ENCODE peak calls at places on chromosome 14, in seven cellular contexts. Z is SK-N-SH, Q is H1, I is K562, F is HCT116, G is HepG2, N is GM12878. B is an unnamed sample.

GRCh38 chr14:33781267-33781666 is 169.6 kb downstream of the EGLN3 start:
- DNase-seq in Z (no peak), Q (no peak), I (no peak), F (no peak), G (no peak), N (no peak), B (peak)

GRCh38 chr14:104734051-104734587 is 10.1 kb downstream of the ADSS1 start:
- DNase-seq in Z (no peak), Q (no peak), I (no peak), F (no peak), G (no peak), N (no peak), B (no peak)

GRCh38 chr14:69614592-69614991 is 3.2 kb downstream of the SUSD6 start:
- DNase-seq in Z (no peak), Q (no peak), I (no peak), F (no peak), G (no peak), N (peak), B (no peak)

GRCh38 chr14:31420013-31420318 is 384 bp downstream of the HEATR5A start:
- DNase-seq in Z (peak), Q (peak), I (peak), F (no peak), G (peak), N (no peak), B (peak)

GRCh38 chr14:22822619-22823551 is 6.8 kb upstream of the MRPL52 start:
- DNase-seq in Z (peak), Q (peak), I (peak), F (peak), G (peak), N (no peak), B (peak)

GRCh38 chr14:103679351-103679750 is 35.9 kb downstream of the XRCC3 start:
- DNase-seq in Z (peak), Q (peak), I (peak), F (peak), G (peak), N (peak), B (peak)

GRCh38 chr14:92927396-92928257 is 4.7 kb downstream of the CHGA start:
- DNase-seq in Z (no peak), Q (no peak), I (no peak), F (no peak), G (no peak), N (no peak), B (no peak)

GRCh38 chr14:55249423-55249822 is 21.8 kb upstream of the FBXO34 start:
- DNase-seq in Z (no peak), Q (no peak), I (no peak), F (no peak), G (no peak), N (no peak), B (no peak)

GRCh38 chr14:75514673-75515630 is 7.3 kb upstream of the BATF start:
- DNase-seq in Z (no peak), Q (peak), I (peak), F (no peak), G (no peak), N (peak), B (no peak)

GRCh38 chr14:55129086-55129427 is at the start of gene LGALS3:
- DNase-seq in Z (peak), Q (no peak), I (peak), F (no peak), G (no peak), N (no peak), B (peak)

GRCh38 chr14:32469388-32470160 is 140.5 kb downstream of the AKAP6 start:
- DNase-seq in Z (no peak), Q (no peak), I (peak), F (peak), G (peak), N (no peak), B (no peak)

GRCh38 chr14:26930576-26930975 is 332.7 kb upstream of the NOVA1 start:
- DNase-seq in Z (no peak), Q (no peak), I (no peak), F (no peak), G (no peak), N (no peak), B (peak)

GRCh38 chr14:71586131-71586893 is 345.9 kb upstream of the RGS6 start:
- DNase-seq in Z (peak), Q (no peak), I (no peak), F (no peak), G (no peak), N (no peak), B (no peak)

GRCh38 chr14:101294136-101294535 is 267.2 kb upstream of the DIO3 start:
- DNase-seq in Z (no peak), Q (no peak), I (no peak), F (no peak), G (no peak), N (no peak), B (no peak)

GRCh38 chr14:92287987-92288386 is 35.0 kb upstream of the SLC24A4 start:
- DNase-seq in Z (no peak), Q (no peak), I (no peak), F (peak), G (no peak), N (no peak), B (no peak)

GRCh38 chr14:105340821-105341408 is 26.4 kb downstream of the PACS2 start:
- DNase-seq in Z (no peak), Q (no peak), I (no peak), F (no peak), G (no peak), N (no peak), B (no peak)

GRCh38 chr14:77458249-77458950 is 507 bp downstream of the AHSA1 start:
- DNase-seq in Z (peak), Q (no peak), I (peak), F (no peak), G (peak), N (no peak), B (peak)

GRCh38 chr14:73795974-73796373 is 55.7 kb upstream of the PTGR2 start:
- DNase-seq in Z (no peak), Q (no peak), I (no peak), F (peak), G (peak), N (no peak), B (peak)

GRCh38 chr14:101843665-101844064 is 82.2 kb downstream of the PPP2R5C start:
- DNase-seq in Z (no peak), Q (no peak), I (no peak), F (no peak), G (no peak), N (peak), B (no peak)

GRCh38 chr14:96162265-96162664 is 42.4 kb upstream of the BDKRB2 start:
- DNase-seq in Z (no peak), Q (no peak), I (no peak), F (no peak), G (no peak), N (no peak), B (no peak)

GRCh38 chr14:99731536-99732435 is 47.7 kb downstream of the CYP46A1 start:
- DNase-seq in Z (no peak), Q (no peak), I (no peak), F (no peak), G (no peak), N (no peak), B (no peak)
- TF ChIP-seq JUND in Z (no peak), Q (no peak), I (no peak), F (no peak), G (no peak), N (no peak), B (no peak)

GRCh38 chr14:90836692-90837063 is 20.4 kb upstream of the TTC7B start:
- DNase-seq in Z (no peak), Q (no peak), I (no peak), F (no peak), G (no peak), N (no peak), B (no peak)
- TF ChIP-seq JUND in Z (no peak), Q (no peak), I (no peak), F (no peak), G (no peak), N (no peak), B (no peak)

GRCh38 chr14:66483322-66483721 is 2.8 kb upstream of the CCDC196 start:
- DNase-seq in Z (no peak), Q (no peak), I (peak), F (no peak), G (no peak), N (no peak), B (no peak)
- TF ChIP-seq JUND in Z (no peak), Q (no peak), I (no peak), F (no peak), G (no peak), N (no peak), B (no peak)

GRCh38 chr14:50520947-50521815 is 11.2 kb downstream of the MAP4K5 start:
- DNase-seq in Z (no peak), Q (no peak), I (no peak), F (peak), G (no peak), N (peak), B (no peak)
- TF ChIP-seq JUND in Z (peak), Q (no peak), I (no peak), F (peak), G (no peak), N (peak), B (no peak)

DNA sequence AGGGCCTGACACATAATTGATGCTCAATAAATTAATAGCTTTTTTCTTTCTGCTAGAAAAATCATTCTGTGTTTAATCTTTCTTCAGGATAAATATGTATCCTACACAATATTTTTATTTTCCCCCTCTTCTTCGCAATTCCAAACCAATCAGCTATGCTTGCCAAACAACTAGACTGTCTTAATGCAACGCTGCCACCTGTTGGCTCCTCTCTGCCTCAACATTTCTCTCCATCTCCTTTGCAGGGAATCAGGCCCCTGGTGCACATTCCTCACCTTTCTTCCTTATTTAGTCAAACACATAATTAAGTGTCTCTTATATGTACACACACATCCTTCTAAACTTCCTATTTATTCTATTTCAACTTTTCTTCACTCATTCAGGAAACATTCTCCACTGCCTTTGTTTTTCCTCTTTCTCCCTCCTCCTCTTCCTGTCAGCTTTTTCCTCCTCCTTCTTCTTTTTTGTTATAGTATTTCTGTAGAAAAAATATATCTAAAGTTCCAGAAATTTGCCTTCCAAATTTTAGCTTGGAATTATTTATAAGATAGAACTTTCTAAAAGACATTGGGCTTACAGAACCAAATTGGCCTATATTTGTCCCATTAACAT is 406.0 kb downstream of the PRKD1 start:
- DNase-seq in Z (no peak), Q (peak), I (peak), F (no peak), G (no peak), N (no peak), B (peak)
- TF ChIP-seq JUND in Z (no peak), Q (no peak), I (no peak), F (no peak), G (no peak), N (no peak), B (no peak)

DNA sequence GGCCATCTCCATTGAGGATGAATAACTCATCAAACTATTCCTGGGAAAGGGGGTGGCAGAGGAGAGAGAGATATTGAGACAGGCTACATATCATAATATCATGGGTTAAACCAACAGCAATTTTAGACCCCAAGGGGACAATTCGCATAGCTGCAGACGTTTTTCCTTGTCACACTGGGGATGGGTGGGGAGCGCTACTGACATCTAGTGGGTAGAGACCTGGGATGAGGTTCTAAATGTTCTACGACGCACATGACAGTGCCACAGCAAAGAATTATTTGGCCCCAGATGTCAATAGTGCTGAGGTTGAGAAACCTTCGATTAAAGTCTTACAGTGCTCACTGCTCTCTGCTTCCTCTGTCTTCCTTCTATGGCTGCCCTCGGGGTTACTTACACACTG is 425.6 kb downstream of the NRXN3 start:
- DNase-seq in Z (peak), Q (peak), I (peak), F (no peak), G (no peak), N (no peak), B (peak)
- TF ChIP-seq JUND in Z (no peak), Q (no peak), I (no peak), F (no peak), G (no peak), N (no peak), B (no peak)

DNA sequence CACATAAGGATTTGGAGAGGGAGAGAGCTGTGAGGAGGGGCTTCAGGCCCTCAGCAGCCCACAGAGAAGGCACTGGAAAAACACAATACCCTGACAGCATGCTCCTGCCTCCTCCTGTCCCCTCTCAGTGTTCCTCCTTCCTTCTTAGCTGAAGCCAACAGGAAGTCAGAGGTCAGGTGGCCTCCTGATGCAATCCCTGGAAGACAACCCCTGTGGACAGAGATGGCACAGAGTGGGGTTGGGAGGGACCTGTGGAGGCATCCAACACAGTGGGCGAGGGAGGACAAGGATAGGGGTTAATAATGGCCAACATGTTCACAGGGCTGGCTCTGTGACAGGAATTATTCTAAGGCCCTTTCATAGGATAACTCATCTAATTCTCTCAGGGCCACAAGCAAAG is 15.4 kb upstream of the IFI27L2 start:
- DNase-seq in Z (no peak), Q (peak), I (no peak), F (peak), G (no peak), N (no peak), B (peak)
- TF ChIP-seq JUND in Z (no peak), Q (no peak), I (no peak), F (no peak), G (no peak), N (no peak), B (no peak)

GRCh38 chr14:60753264-60754126 is 18.9 kb downstream of the MNAT1 start:
- DNase-seq in Z (no peak), Q (no peak), I (peak), F (no peak), G (no peak), N (peak), B (no peak)
- TF ChIP-seq JUND in Z (no peak), Q (no peak), I (no peak), F (no peak), G (no peak), N (no peak), B (no peak)